ENCODE peak calls at places on chromosomes 2 and 18, in four cellular contexts. S is naive thymus-derived CD4-positive, alpha-beta T cell; L is M059J; M is GM12865. W is an unnamed sample.

GRCh38 chr2:74957886-74958276 is 562 bp upstream of the POLE4 start:
- DNase-seq in S (no peak), L (no peak), M (no peak), W (no peak)

GRCh38 chr2:12675352-12675795 is 41.4 kb upstream of the TRIB2 start:
- DNase-seq in S (no peak), L (peak), M (no peak), W (peak)

GRCh38 chr18:53689886-53690285 is 534.6 kb downstream of the MBD2 start:
- DNase-seq in S (no peak), L (no peak), M (no peak), W (no peak)

GRCh38 chr2:62501794-62502500 is 4.0 kb downstream of the TMEM17 start:
- DNase-seq in S (no peak), L (no peak), M (no peak), W (peak)

GRCh38 chr18:44521673-44522032 is 159.0 kb upstream of the SETBP1 start:
- DNase-seq in S (no peak), L (peak), M (no peak), W (no peak)

GRCh38 chr2:82342351-82342750 is 2037.8 kb upstream of the LRRTM1 start:
- DNase-seq in S (no peak), L (no peak), M (no peak), W (no peak)

GRCh38 chr18:63111549-63112402 is 207.8 kb downstream of the BCL2 start:
- DNase-seq in S (no peak), L (no peak), M (peak), W (peak)

GRCh38 chr2:236876642-236877041 is 209.0 kb upstream of the COPS8 start:
- DNase-seq in S (no peak), L (no peak), M (no peak), W (no peak)

GRCh38 chr18:61322265-61322873 is 10.9 kb upstream of the CDH20 start:
- DNase-seq in S (peak), L (peak), M (peak), W (peak)

GRCh38 chr18:59902180-59902992 is 2.6 kb downstream of the PMAIP1 start:
- DNase-seq in S (no peak), L (peak), M (peak), W (peak)

GRCh38 chr2:220619525-220620267 is 952.4 kb downstream of the EPHA4 start:
- DNase-seq in S (no peak), L (peak), M (no peak), W (peak)

GRCh38 chr2:70887550-70888229 is 48.0 kb upstream of the ATP6V1B1 start:
- DNase-seq in S (peak), L (peak), M (peak), W (no peak)

GRCh38 chr2:107411267-107411666 is 415.4 kb upstream of the RGPD4 start:
- DNase-seq in S (no peak), L (no peak), M (no peak), W (no peak)

GRCh38 chr2:86308984-86309695 is 28.3 kb downstream of the REEP1 start:
- DNase-seq in S (no peak), L (no peak), M (peak), W (no peak)

GRCh38 chr2:232229296-232229916 is 149.1 kb upstream of the ALPP start:
- DNase-seq in S (no peak), L (no peak), M (peak), W (no peak)

GRCh38 chr2:133777607-133778006 is 209.3 kb upstream of the NCKAP5 start:
- DNase-seq in S (no peak), L (peak), M (no peak), W (peak)

GRCh38 chr2:69375494-69376353 is 11.3 kb downstream of the GFPT1 start:
- DNase-seq in S (no peak), L (peak), M (peak), W (peak)

GRCh38 chr2:73870084-73870483 is 22.7 kb upstream of the ACTG2 start:
- DNase-seq in S (no peak), L (peak), M (no peak), W (peak)

GRCh38 chr2:236670235-236670620 is 100.6 kb downstream of the ACKR3 start:
- DNase-seq in S (no peak), L (no peak), M (no peak), W (no peak)

GRCh38 chr2:9142551-9143263 is 63.9 kb upstream of the ASAP2 start:
- DNase-seq in S (peak), L (peak), M (peak), W (peak)

GRCh38 chr2:43642363-43642762 is 5.3 kb downstream of the PLEKHH2 start:
- DNase-seq in S (no peak), L (no peak), M (no peak), W (no peak)